ENCODE peak calls at places on chromosomes 1 and 21, in four cellular contexts. O is ovary, M is heart left ventricle, H is IMR-90. Y is an unnamed sample. For H3K4me1, the result is how much of the 10 kb centered on the place peaks cover.

GRCh38 chr1:162984699-162985098 is 84.5 kb upstream of the RGS4 start:
- DNase-seq in O (no peak), M (no peak), H (peak), Y (no peak)

GRCh38 chr21:36096398-36097290 is 26.8 kb downstream of the CBR1 start:
- DNase-seq in O (no peak), M (no peak), H (no peak), Y (no peak)

GRCh38 chr1:24275104-24275410 is 44.1 kb upstream of the GRHL3 start:
- DNase-seq in O (no peak), M (no peak), H (no peak), Y (no peak)

GRCh38 chr1:8384088-8384487 is 66.2 kb downstream of the SLC45A1 start:
- DNase-seq in O (no peak), M (no peak), H (peak), Y (no peak)

GRCh38 chr1:16968372-16968771 is 12.0 kb downstream of the MFAP2 start:
- DNase-seq in O (no peak), M (no peak), H (no peak), Y (no peak)

GRCh38 chr1:66598670-66599069 is 64.7 kb downstream of the SGIP1 start:
- DNase-seq in O (no peak), M (no peak), H (peak), Y (no peak)

GRCh38 chr1:94949681-94950661 is 23.1 kb upstream of the CNN3 start:
- DNase-seq in O (no peak), M (no peak), H (peak), Y (no peak)

GRCh38 chr1:45348966-45349677 is 8.9 kb upstream of the MUTYH start:
- DNase-seq in O (peak), M (no peak), H (no peak), Y (peak)

GRCh38 chr1:156874142-156874541 is 13.5 kb downstream of the NTRK1 start:
- DNase-seq in O (no peak), M (no peak), H (no peak), Y (no peak)

GRCh38 chr1:34762474-34763141 is 3.1 kb downstream of the GJB4 start:
- DNase-seq in O (no peak), M (no peak), H (no peak), Y (no peak)

GRCh38 chr1:27727126-27727525 is 1.4 kb downstream of the FAM76A start:
- DNase-seq in O (no peak), M (no peak), H (peak), Y (no peak)

GRCh38 chr1:182054698-182055326 is 6.7 kb downstream of the ZNF648 start:
- DNase-seq in O (no peak), M (no peak), H (no peak), Y (peak)

GRCh38 chr1:38941527-38942019 is at the start of gene RHBDL2:
- DNase-seq in O (peak), M (peak), H (peak), Y (peak)

GRCh38 chr1:209876091-209876800 is 48.5 kb downstream of the UTP25 start:
- DNase-seq in O (no peak), M (no peak), H (no peak), Y (no peak)

GRCh38 chr1:247681288-247681897 is 1.9 kb upstream of the OR13G1 start:
- DNase-seq in O (no peak), M (no peak), H (peak), Y (peak)

GRCh38 chr1:36163426-36163825 is 7.5 kb downstream of the MAP7D1 start:
- DNase-seq in O (no peak), M (no peak), H (no peak), Y (no peak)

GRCh38 chr1:113488576-113489177 is 98.4 kb downstream of the MAGI3 start:
- DNase-seq in O (no peak), M (peak), H (no peak), Y (no peak)

GRCh38 chr1:153795325-153795837 is 20.2 kb downstream of the SLC27A3 start:
- DNase-seq in O (no peak), M (peak), H (no peak), Y (peak)

GRCh38 chr1:69700770-69701169 is 133.0 kb downstream of the LRRC7 start:
- DNase-seq in O (no peak), M (no peak), H (peak), Y (no peak)

GRCh38 chr1:205319081-205320018 is 2.2 kb downstream of the NUAK2 start:
- DNase-seq in O (peak), M (no peak), H (peak), Y (peak)

GRCh38 chr1:30473920-30474817 is 249.2 kb downstream of the MATN1 start:
- DNase-seq in O (no peak), M (no peak), H (no peak), Y (no peak)

GRCh38 chr1:233005703-233006102 is 55.3 kb downstream of the NTPCR start:
- DNase-seq in O (no peak), M (no peak), H (peak), Y (no peak)

GRCh38 chr1:118937413-118937812 is 50.7 kb downstream of the TBX15 start:
- DNase-seq in O (no peak), M (no peak), H (no peak), Y (no peak)

GRCh38 chr1:19375621-19376020 is 63.5 kb downstream of the SLC66A1 start:
- DNase-seq in O (no peak), M (no peak), H (no peak), Y (no peak)

GRCh38 chr1:25568834-25569598 is 25.6 kb downstream of the LDLRAP1 start:
- DNase-seq in O (peak), M (peak), H (peak), Y (no peak)

GRCh38 chr1:147242449-147243227 is at the start of gene CHD1L:
- DNase-seq in O (peak), M (peak), H (peak), Y (peak)
- TF ChIP-seq POLR2A in O (peak), M (no peak), H (peak), Y (no peak)

GRCh38 chr1:229135773-229136172 is 135.1 kb upstream of the RAB4A start:
- DNase-seq in O (no peak), M (no peak), H (no peak), Y (no peak)
- H3K4me1 ChIP-seq in O (under half), M (under half), H (under half), Y (under half)

GRCh38 chr1:12135612-12136011 is 31.2 kb upstream of the TNFRSF1B start:
- DNase-seq in O (peak), M (peak), H (no peak), Y (peak)
- TF ChIP-seq POLR2A in O (no peak), M (no peak), H (no peak), Y (no peak)

DNA sequence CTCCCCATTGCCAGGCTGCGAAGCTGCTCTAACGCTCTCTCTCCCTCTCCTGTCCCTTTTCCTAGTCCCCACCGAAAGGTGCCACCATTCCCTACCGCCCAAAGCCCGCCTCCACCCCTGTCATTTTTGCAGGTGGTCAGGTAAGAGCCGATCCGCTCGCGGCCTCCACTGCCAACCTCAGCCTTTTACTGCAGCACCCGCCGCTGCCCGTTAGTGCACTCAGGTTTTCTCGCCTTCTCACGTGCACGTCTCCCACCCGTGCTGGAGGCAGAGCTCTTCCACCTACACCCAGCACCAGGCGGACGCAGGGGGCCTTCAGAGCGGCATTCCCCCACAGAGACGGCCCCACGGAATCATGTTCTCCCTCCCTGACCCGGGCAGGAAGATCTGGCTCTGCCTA is 67.7 kb upstream of the COL6A1 start:
- DNase-seq in O (no peak), M (peak), H (no peak), Y (no peak)
- H3K4me1 ChIP-seq in O (under half), M (under half), H (under half), Y (under half)

Y was measured in testis.